ENCODE peak calls at places on chromosomes 1 and 21, in seven cellular contexts. One of them, this sample, is unnamed. For H3K36me3, the result is how much of the 10 kb centered on the place peaks cover.

GRCh38 chr1:34460193-34460592 is 283.5 kb downstream of the C1orf94 start:
- DNase-seq in aorta: no peak
- DNase-seq in pancreas: peak
- DNase-seq in upper lobe of right lung: no peak
- DNase-seq in osteoblast: no peak
- DNase-seq in iPS DF 6.9: peak
- DNase-seq in astrocyte: no peak
- DNase-seq in this sample: no peak

GRCh38 chr1:205446828-205447227 is 9.0 kb downstream of the BLACAT1 start:
- DNase-seq in aorta: no peak
- DNase-seq in pancreas: no peak
- DNase-seq in upper lobe of right lung: no peak
- DNase-seq in osteoblast: no peak
- DNase-seq in iPS DF 6.9: no peak
- DNase-seq in astrocyte: no peak
- DNase-seq in this sample: no peak

GRCh38 chr1:228960705-228961104 is 225.4 kb downstream of the RHOU start:
- DNase-seq in aorta: no peak
- DNase-seq in pancreas: no peak
- DNase-seq in upper lobe of right lung: no peak
- DNase-seq in osteoblast: no peak
- DNase-seq in iPS DF 6.9: no peak
- DNase-seq in astrocyte: no peak
- DNase-seq in this sample: no peak

GRCh38 chr21:45490049-45490731 is 52.0 kb downstream of the SLC19A1 start:
- DNase-seq in aorta: no peak
- DNase-seq in pancreas: no peak
- DNase-seq in upper lobe of right lung: no peak
- DNase-seq in osteoblast: no peak
- DNase-seq in iPS DF 6.9: no peak
- DNase-seq in astrocyte: no peak
- DNase-seq in this sample: no peak

GRCh38 chr21:40054403-40054802 is 187.2 kb downstream of the PCP4 start:
- DNase-seq in aorta: peak
- DNase-seq in pancreas: peak
- DNase-seq in upper lobe of right lung: peak
- DNase-seq in osteoblast: no peak
- DNase-seq in iPS DF 6.9: no peak
- DNase-seq in astrocyte: peak
- DNase-seq in this sample: peak

GRCh38 chr1:234629026-234629425 is 19.0 kb upstream of the IRF2BP2 start:
- DNase-seq in aorta: no peak
- DNase-seq in pancreas: no peak
- DNase-seq in upper lobe of right lung: no peak
- DNase-seq in osteoblast: no peak
- DNase-seq in iPS DF 6.9: no peak
- DNase-seq in astrocyte: no peak
- DNase-seq in this sample: no peak

GRCh38 chr1:38528600-38528999 is 331.0 kb downstream of the RRAGC start:
- DNase-seq in aorta: no peak
- DNase-seq in pancreas: no peak
- DNase-seq in upper lobe of right lung: no peak
- DNase-seq in osteoblast: no peak
- DNase-seq in iPS DF 6.9: no peak
- DNase-seq in astrocyte: no peak
- DNase-seq in this sample: no peak

GRCh38 chr1:62109124-62109523 is 85.5 kb upstream of the L1TD1 start:
- DNase-seq in aorta: no peak
- DNase-seq in pancreas: no peak
- DNase-seq in upper lobe of right lung: no peak
- DNase-seq in osteoblast: no peak
- DNase-seq in iPS DF 6.9: no peak
- DNase-seq in astrocyte: no peak
- DNase-seq in this sample: no peak

GRCh38 chr1:204464701-204465100 is 29.9 kb downstream of the PIK3C2B start:
- DNase-seq in aorta: no peak
- DNase-seq in pancreas: no peak
- DNase-seq in upper lobe of right lung: no peak
- DNase-seq in osteoblast: no peak
- DNase-seq in iPS DF 6.9: no peak
- DNase-seq in astrocyte: no peak
- DNase-seq in this sample: no peak

GRCh38 chr1:63004868-63005267 is 220.9 kb downstream of the ATG4C start:
- DNase-seq in aorta: no peak
- DNase-seq in pancreas: no peak
- DNase-seq in upper lobe of right lung: no peak
- DNase-seq in osteoblast: no peak
- DNase-seq in iPS DF 6.9: no peak
- DNase-seq in astrocyte: no peak
- DNase-seq in this sample: no peak

GRCh38 chr1:245370905-245371581 is 216.3 kb downstream of the KIF26B start:
- DNase-seq in aorta: no peak
- DNase-seq in pancreas: no peak
- DNase-seq in upper lobe of right lung: no peak
- DNase-seq in osteoblast: no peak
- DNase-seq in iPS DF 6.9: no peak
- DNase-seq in astrocyte: no peak
- DNase-seq in this sample: no peak

GRCh38 chr21:35072960-35073359 is 23.9 kb upstream of the RUNX1 start:
- DNase-seq in aorta: no peak
- DNase-seq in pancreas: no peak
- DNase-seq in upper lobe of right lung: no peak
- DNase-seq in osteoblast: no peak
- DNase-seq in iPS DF 6.9: no peak
- DNase-seq in astrocyte: no peak
- DNase-seq in this sample: no peak

GRCh38 chr1:193222079-193222615 is 35.7 kb upstream of the B3GALT2 start:
- DNase-seq in aorta: no peak
- DNase-seq in pancreas: no peak
- DNase-seq in upper lobe of right lung: no peak
- DNase-seq in osteoblast: no peak
- DNase-seq in iPS DF 6.9: no peak
- DNase-seq in astrocyte: no peak
- DNase-seq in this sample: no peak

GRCh38 chr1:61380561-61380960 is 298.2 kb downstream of the NFIA start:
- DNase-seq in aorta: no peak
- DNase-seq in pancreas: no peak
- DNase-seq in upper lobe of right lung: no peak
- DNase-seq in osteoblast: no peak
- DNase-seq in iPS DF 6.9: no peak
- DNase-seq in astrocyte: no peak
- DNase-seq in this sample: no peak

GRCh38 chr1:11778336-11778735 is 16.3 kb downstream of the C1orf167 start:
- DNase-seq in aorta: no peak
- DNase-seq in pancreas: no peak
- DNase-seq in upper lobe of right lung: no peak
- DNase-seq in osteoblast: no peak
- DNase-seq in iPS DF 6.9: no peak
- DNase-seq in astrocyte: no peak
- DNase-seq in this sample: no peak

GRCh38 chr1:10082785-10083479 is 50.2 kb downstream of the UBE4B start:
- DNase-seq in aorta: no peak
- DNase-seq in pancreas: no peak
- DNase-seq in upper lobe of right lung: no peak
- DNase-seq in osteoblast: peak
- DNase-seq in iPS DF 6.9: no peak
- DNase-seq in astrocyte: peak
- DNase-seq in this sample: no peak

DNA sequence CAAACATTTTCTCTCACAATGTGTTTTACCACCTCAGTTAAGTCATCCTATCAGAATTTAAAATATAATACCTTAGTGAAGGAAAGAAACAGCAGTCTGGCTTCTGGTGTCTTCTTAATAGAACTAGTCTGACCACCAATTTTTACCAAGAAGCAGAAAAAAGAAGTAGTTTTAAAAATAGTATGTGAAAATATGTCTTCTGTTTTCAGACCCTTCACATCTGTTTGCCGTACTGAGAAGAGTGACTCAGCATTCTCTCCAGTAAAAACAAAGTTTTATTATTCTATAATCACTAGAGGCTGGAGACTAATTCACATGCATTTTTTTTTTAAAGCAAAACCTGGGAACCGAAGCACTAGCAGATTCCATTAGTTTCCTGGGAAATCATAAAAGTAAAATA is 163.8 kb downstream of the COL24A1 start:
- DNase-seq in aorta: no peak
- DNase-seq in pancreas: no peak
- DNase-seq in upper lobe of right lung: no peak
- DNase-seq in osteoblast: no peak
- DNase-seq in iPS DF 6.9: no peak
- DNase-seq in astrocyte: peak
- DNase-seq in this sample: no peak
- H3K36me3 ChIP-seq in aorta: under half
- H3K36me3 ChIP-seq in pancreas: under half
- H3K36me3 ChIP-seq in upper lobe of right lung: under half
- H3K36me3 ChIP-seq in osteoblast: under half
- H3K36me3 ChIP-seq in iPS DF 6.9: under half
- H3K36me3 ChIP-seq in astrocyte: under half
- H3K36me3 ChIP-seq in this sample: under half

DNA sequence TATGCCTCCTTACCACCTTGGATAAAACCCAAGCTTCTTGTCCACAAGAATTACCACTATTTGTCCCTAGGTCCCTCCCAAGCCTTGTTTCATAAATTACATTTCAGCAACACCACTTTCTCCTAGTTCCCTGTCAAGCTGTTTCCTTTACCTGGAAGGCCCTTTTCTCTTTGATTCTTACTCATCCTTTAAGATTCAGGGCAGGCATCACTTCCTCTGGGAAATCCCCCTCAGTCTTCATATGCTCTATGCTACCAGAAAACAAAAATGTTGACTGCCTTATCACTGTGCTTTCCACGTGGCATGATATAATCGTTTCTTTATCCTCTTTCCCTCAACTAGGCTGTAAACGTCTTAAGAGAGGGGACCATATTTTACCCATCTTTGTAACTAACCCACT is 102.7 kb downstream of the LYST start:
- DNase-seq in aorta: no peak
- DNase-seq in pancreas: no peak
- DNase-seq in upper lobe of right lung: no peak
- DNase-seq in osteoblast: no peak
- DNase-seq in iPS DF 6.9: no peak
- DNase-seq in astrocyte: no peak
- DNase-seq in this sample: no peak
- H3K36me3 ChIP-seq in aorta: under half
- H3K36me3 ChIP-seq in pancreas: under half
- H3K36me3 ChIP-seq in upper lobe of right lung: half or more
- H3K36me3 ChIP-seq in osteoblast: under half
- H3K36me3 ChIP-seq in iPS DF 6.9: under half
- H3K36me3 ChIP-seq in astrocyte: under half
- H3K36me3 ChIP-seq in this sample: under half

GRCh38 chr1:155267373-155267772 is 5.2 kb upstream of the SCAMP3 start:
- DNase-seq in aorta: no peak
- DNase-seq in pancreas: no peak
- DNase-seq in upper lobe of right lung: no peak
- DNase-seq in osteoblast: peak
- DNase-seq in iPS DF 6.9: no peak
- DNase-seq in astrocyte: no peak
- DNase-seq in this sample: no peak
- H3K36me3 ChIP-seq in aorta: under half
- H3K36me3 ChIP-seq in pancreas: under half
- H3K36me3 ChIP-seq in upper lobe of right lung: half or more
- H3K36me3 ChIP-seq in osteoblast: half or more
- H3K36me3 ChIP-seq in iPS DF 6.9: half or more
- H3K36me3 ChIP-seq in astrocyte: half or more
- H3K36me3 ChIP-seq in this sample: under half

GRCh38 chr1:33017175-33017574 is 19.5 kb downstream of the AK2 start:
- DNase-seq in aorta: no peak
- DNase-seq in pancreas: no peak
- DNase-seq in upper lobe of right lung: no peak
- DNase-seq in osteoblast: no peak
- DNase-seq in iPS DF 6.9: no peak
- DNase-seq in astrocyte: no peak
- DNase-seq in this sample: no peak
- H3K36me3 ChIP-seq in aorta: under half
- H3K36me3 ChIP-seq in pancreas: under half
- H3K36me3 ChIP-seq in upper lobe of right lung: half or more
- H3K36me3 ChIP-seq in osteoblast: half or more
- H3K36me3 ChIP-seq in iPS DF 6.9: under half
- H3K36me3 ChIP-seq in astrocyte: half or more
- H3K36me3 ChIP-seq in this sample: under half

GRCh38 chr1:35561972-35562680 is 4.5 kb downstream of the NCDN start:
- DNase-seq in aorta: peak
- DNase-seq in pancreas: no peak
- DNase-seq in upper lobe of right lung: no peak
- DNase-seq in osteoblast: no peak
- DNase-seq in iPS DF 6.9: no peak
- DNase-seq in astrocyte: no peak
- DNase-seq in this sample: no peak
- H3K36me3 ChIP-seq in aorta: under half
- H3K36me3 ChIP-seq in pancreas: under half
- H3K36me3 ChIP-seq in upper lobe of right lung: under half
- H3K36me3 ChIP-seq in osteoblast: under half
- H3K36me3 ChIP-seq in iPS DF 6.9: under half
- H3K36me3 ChIP-seq in astrocyte: under half
- H3K36me3 ChIP-seq in this sample: under half

GRCh38 chr1:21834094-21834493 is 22.0 kb downstream of the LDLRAD2 start:
- DNase-seq in aorta: no peak
- DNase-seq in pancreas: no peak
- DNase-seq in upper lobe of right lung: no peak
- DNase-seq in osteoblast: peak
- DNase-seq in iPS DF 6.9: no peak
- DNase-seq in astrocyte: no peak
- DNase-seq in this sample: no peak
- H3K36me3 ChIP-seq in aorta: under half
- H3K36me3 ChIP-seq in pancreas: under half
- H3K36me3 ChIP-seq in upper lobe of right lung: half or more
- H3K36me3 ChIP-seq in osteoblast: half or more
- H3K36me3 ChIP-seq in iPS DF 6.9: half or more
- H3K36me3 ChIP-seq in astrocyte: under half
- H3K36me3 ChIP-seq in this sample: under half

This sample was measured in breast epithelium.